ENCODE peak calls at places on chromosome 3, in ten cellular contexts. A, V, K, Y, S, Q, O, M, D and T are unnamed samples.

GRCh38 chr3:100802126-100802525 is 92.8 kb downstream of the TFG start:
- DNase-seq in A (no peak), V (no peak), K (no peak), Y (no peak), S (no peak), Q (no peak), O (no peak), M (no peak), D (no peak), T (no peak)

GRCh38 chr3:124292329-124292728 is 300.4 kb upstream of the ROPN1 start:
- DNase-seq in A (no peak), V (no peak), K (no peak), Y (no peak), S (no peak), Q (no peak), O (peak), M (peak), D (no peak), T (no peak)

GRCh38 chr3:19190136-19190535 is 41.8 kb downstream of the KCNH8 start:
- DNase-seq in A (no peak), V (no peak), K (no peak), Y (no peak), S (no peak), Q (no peak), O (no peak), M (no peak), D (no peak), T (no peak)

GRCh38 chr3:12235691-12236090 is 53.2 kb upstream of the PPARG start:
- DNase-seq in A (no peak), V (no peak), K (no peak), Y (no peak), S (no peak), Q (no peak), O (no peak), M (no peak), D (no peak), T (no peak)

GRCh38 chr3:48765376-48765775 is 48.4 kb upstream of the IP6K2 start:
- DNase-seq in A (no peak), V (no peak), K (no peak), Y (no peak), S (no peak), Q (peak), O (no peak), M (no peak), D (no peak), T (no peak)

GRCh38 chr3:141147657-141148056 is 84.0 kb upstream of the PXYLP1 start:
- DNase-seq in A (no peak), V (no peak), K (no peak), Y (no peak), S (no peak), Q (no peak), O (no peak), M (peak), D (no peak), T (no peak)

GRCh38 chr3:155753038-155753647 is 8.3 kb upstream of the PLCH1 start:
- DNase-seq in A (no peak), V (no peak), K (no peak), Y (no peak), S (no peak), Q (no peak), O (no peak), M (no peak), D (no peak), T (no peak)

GRCh38 chr3:4394048-4394447 is 73.0 kb downstream of the SUMF1 start:
- DNase-seq in A (no peak), V (peak), K (no peak), Y (no peak), S (no peak), Q (no peak), O (no peak), M (no peak), D (no peak), T (no peak)

GRCh38 chr3:28989646-28990089 is 291.2 kb upstream of the RBMS3 start:
- DNase-seq in A (no peak), V (no peak), K (no peak), Y (no peak), S (no peak), Q (no peak), O (no peak), M (no peak), D (no peak), T (no peak)

GRCh38 chr3:51380601-51381332 is 4.3 kb upstream of the MANF start:
- DNase-seq in A (no peak), V (no peak), K (no peak), Y (no peak), S (no peak), Q (no peak), O (no peak), M (no peak), D (no peak), T (no peak)

GRCh38 chr3:150242220-150242938 is 165.7 kb upstream of the TSC22D2 start:
- DNase-seq in A (no peak), V (no peak), K (no peak), Y (no peak), S (no peak), Q (no peak), O (no peak), M (no peak), D (no peak), T (no peak)

GRCh38 chr3:115616461-115616860 is 6.8 kb upstream of the GAP43 start:
- DNase-seq in A (no peak), V (no peak), K (no peak), Y (no peak), S (no peak), Q (no peak), O (no peak), M (no peak), D (no peak), T (no peak)

GRCh38 chr3:87077354-87077753 is 86.4 kb upstream of the VGLL3 start:
- DNase-seq in A (no peak), V (no peak), K (no peak), Y (no peak), S (no peak), Q (no peak), O (no peak), M (no peak), D (no peak), T (no peak)

GRCh38 chr3:17602126-17602525 is 140.3 kb downstream of the TBC1D5 start:
- DNase-seq in A (no peak), V (no peak), K (no peak), Y (no peak), S (no peak), Q (no peak), O (no peak), M (no peak), D (no peak), T (no peak)

GRCh38 chr3:111246967-111247760 is 175.5 kb downstream of the NECTIN3 start:
- DNase-seq in A (no peak), V (no peak), K (no peak), Y (no peak), S (no peak), Q (no peak), O (no peak), M (no peak), D (no peak), T (no peak)

GRCh38 chr3:30531017-30531570 is 75.3 kb upstream of the TGFBR2 start:
- DNase-seq in A (no peak), V (no peak), K (no peak), Y (no peak), S (no peak), Q (no peak), O (no peak), M (no peak), D (no peak), T (no peak)

GRCh38 chr3:166177130-166177529 is 339.9 kb upstream of the BCHE start:
- DNase-seq in A (no peak), V (no peak), K (no peak), Y (no peak), S (no peak), Q (no peak), O (no peak), M (no peak), D (no peak), T (no peak)

GRCh38 chr3:9908286-9908685 is 5.6 kb downstream of the IL17RE start:
- DNase-seq in A (no peak), V (no peak), K (no peak), Y (no peak), S (no peak), Q (no peak), O (no peak), M (no peak), D (no peak), T (no peak)

GRCh38 chr3:182331356-182331755 is 461.9 kb upstream of the ATP11B start:
- DNase-seq in A (no peak), V (no peak), K (no peak), Y (no peak), S (no peak), Q (no peak), O (no peak), M (no peak), D (no peak), T (no peak)

GRCh38 chr3:43692971-43693370 is 2.2 kb downstream of the ABHD5 start:
- DNase-seq in A (no peak), V (no peak), K (no peak), Y (no peak), S (no peak), Q (no peak), O (no peak), M (no peak), D (no peak), T (no peak)

GRCh38 chr3:124563376-124563775 is 166.9 kb upstream of the UMPS start:
- DNase-seq in A (no peak), V (no peak), K (no peak), Y (no peak), S (no peak), Q (no peak), O (no peak), M (no peak), D (no peak), T (no peak)

GRCh38 chr3:138578141-138578540 is 15.9 kb downstream of the CEP70 start:
- DNase-seq in A (no peak), V (no peak), K (no peak), Y (no peak), S (no peak), Q (no peak), O (no peak), M (no peak), D (no peak), T (no peak)

GRCh38 chr3:63972987-63973386 is 50.3 kb downstream of the PSMD6 start:
- DNase-seq in A (no peak), V (no peak), K (no peak), Y (no peak), S (no peak), Q (no peak), O (no peak), M (no peak), D (no peak), T (no peak)

GRCh38 chr3:144407290-144407689 is 435.7 kb downstream of the DIPK2A start:
- DNase-seq in A (no peak), V (no peak), K (no peak), Y (no peak), S (no peak), Q (peak), O (no peak), M (no peak), D (no peak), T (no peak)

GRCh38 chr3:30083315-30083714 is 523.1 kb upstream of the TGFBR2 start:
- DNase-seq in A (no peak), V (no peak), K (no peak), Y (no peak), S (no peak), Q (no peak), O (no peak), M (no peak), D (no peak), T (no peak)

GRCh38 chr3:194327414-194328079 is 23.6 kb downstream of the CPN2 start:
- DNase-seq in A (no peak), V (no peak), K (no peak), Y (no peak), S (no peak), Q (no peak), O (no peak), M (no peak), D (no peak), T (no peak)

GRCh38 chr3:52438104-52438376 is 6.9 kb downstream of the SEMA3G start:
- DNase-seq in A (no peak), V (no peak), K (no peak), Y (no peak), S (no peak), Q (no peak), O (no peak), M (no peak), D (no peak), T (no peak)

GRCh38 chr3:187783098-187783497 is 37.8 kb upstream of the BCL6 start:
- DNase-seq in A (no peak), V (no peak), K (no peak), Y (peak), S (no peak), Q (no peak), O (no peak), M (peak), D (no peak), T (peak)

GRCh38 chr3:113436794-113437193 is 4.5 kb downstream of the CFAP44 start:
- DNase-seq in A (no peak), V (no peak), K (no peak), Y (no peak), S (no peak), Q (no peak), O (no peak), M (no peak), D (no peak), T (no peak)